ENCODE peak calls at places on chromosomes 5 and 9, in seven cellular contexts. N, P, Z, G, H, U and K are unnamed samples.

GRCh38 chr5:73426034-73426433 is 22.5 kb downstream of the FOXD1 start:
- DNase-seq in N (no peak), P (no peak), Z (no peak), G (no peak), H (no peak), U (no peak), K (no peak)

GRCh38 chr5:62538017-62538942 is 40.3 kb upstream of the LRRC70 start:
- DNase-seq in N (no peak), P (no peak), Z (no peak), G (no peak), H (no peak), U (peak), K (no peak)

GRCh38 chr9:82957526-82958379 is 105.2 kb downstream of the RASEF start:
- DNase-seq in N (no peak), P (no peak), Z (no peak), G (no peak), H (no peak), U (no peak), K (no peak)

GRCh38 chr9:112532427-112532826 is 45.8 kb downstream of the KIAA1958 start:
- DNase-seq in N (no peak), P (no peak), Z (peak), G (no peak), H (peak), U (peak), K (peak)

GRCh38 chr5:123819818-123820217 is 307.8 kb downstream of the CSNK1G3 start:
- DNase-seq in N (no peak), P (no peak), Z (no peak), G (no peak), H (no peak), U (peak), K (no peak)

GRCh38 chr5:32837211-32837610 is 126.1 kb downstream of the NPR3 start:
- DNase-seq in N (no peak), P (no peak), Z (no peak), G (no peak), H (no peak), U (no peak), K (no peak)

GRCh38 chr9:101028346-101029299 is at the start of gene PLPPR1:
- DNase-seq in N (no peak), P (peak), Z (peak), G (peak), H (peak), U (peak), K (no peak)

GRCh38 chr5:96876292-96876850 is at the start of gene ERAP2:
- DNase-seq in N (no peak), P (peak), Z (no peak), G (no peak), H (no peak), U (peak), K (no peak)

GRCh38 chr9:95057121-95057520 is 260.4 kb downstream of the FANCC start:
- DNase-seq in N (no peak), P (no peak), Z (no peak), G (no peak), H (no peak), U (peak), K (no peak)

GRCh38 chr9:4375424-4376195 is 75.7 kb upstream of the GLIS3 start:
- DNase-seq in N (no peak), P (peak), Z (no peak), G (no peak), H (no peak), U (peak), K (no peak)

GRCh38 chr9:98809311-98810105 is 2.0 kb downstream of the GALNT12 start:
- DNase-seq in N (no peak), P (no peak), Z (no peak), G (no peak), H (peak), U (peak), K (no peak)

GRCh38 chr5:10513501-10514442 is 50.1 kb upstream of the ANKRD33B start:
- DNase-seq in N (no peak), P (no peak), Z (no peak), G (no peak), H (no peak), U (peak), K (no peak)

GRCh38 chr9:82621446-82621845 is 441.5 kb downstream of the RASEF start:
- DNase-seq in N (no peak), P (peak), Z (no peak), G (no peak), H (no peak), U (no peak), K (no peak)